ENCODE peak calls at places on chromosomes 11 and 22, in eight cellular contexts. S is stimulated activated CD8-positive, alpha-beta memory T cell treated with anti-CD3 and anti-CD28 coated beads, Interleukin-2, amount 100 ng/mL, for 1 hour; K is EH; Y is HL-60; C is DMS79; F is LoVo; N is stimulated activated CD4-positive, alpha-beta T cell treated with anti-CD3 and anti-CD28 coated beads, Interleukin-4, amount 100 ng/mL, for 24 hours; I is AG08395. Z is an unnamed sample.

GRCh38 chr22:22085702-22086500 is 103.3 kb upstream of the TOP3B start:
- DNase-seq in S (no peak), Y (no peak), C (no peak), K (peak), F (peak), I (peak), N (no peak), Z (no peak)

GRCh38 chr22:23220485-23221350 is 40.4 kb downstream of the BCR start:
- DNase-seq in K (peak), N (no peak), F (no peak), I (peak), S (no peak), C (no peak), Y (peak), Z (no peak)

GRCh38 chr11:77654770-77655434 is 17.3 kb upstream of the CLNS1A start:
- DNase-seq in K (peak), Y (no peak), I (no peak), N (no peak), F (no peak), S (no peak), C (no peak), Z (no peak)

GRCh38 chr11:109423114-109423859 is 1.3 kb downstream of the C11orf87 start:
- DNase-seq in K (peak), C (peak), I (peak), F (no peak), N (no peak), Y (no peak), S (no peak), Z (no peak)

GRCh38 chr11:1645357-1645821 is 15.8 kb downstream of the KRTAP5-5 start:
- DNase-seq in C (no peak), N (no peak), I (no peak), K (no peak), S (no peak), Y (no peak), F (no peak), Z (no peak)

GRCh38 chr11:120952503-120953229 is 71.2 kb upstream of the TBCEL start:
- DNase-seq in C (peak), N (peak), S (peak), K (peak), Y (peak), F (peak), I (peak), Z (peak)

GRCh38 chr11:77677138-77677537 is 39.5 kb upstream of the CLNS1A start:
- DNase-seq in N (no peak), K (peak), C (no peak), S (no peak), Y (no peak), I (no peak), F (no peak), Z (no peak)

GRCh38 chr22:49540084-49540483 is 287.6 kb downstream of the BRD1 start:
- DNase-seq in F (no peak), Y (no peak), K (no peak), C (no peak), N (no peak), S (no peak), I (no peak), Z (no peak)

GRCh38 chr22:27518583-27519437 is 282.7 kb downstream of the MN1 start:
- DNase-seq in K (peak), F (no peak), N (no peak), Y (no peak), S (no peak), I (no peak), C (no peak), Z (no peak)

GRCh38 chr22:33020721-33021120 is 37.5 kb downstream of the SYN3 start:
- DNase-seq in S (no peak), C (no peak), F (no peak), I (no peak), K (no peak), Y (no peak), N (no peak), Z (no peak)

GRCh38 chr11:64415996-64416728 is 57.2 kb downstream of the RPS6KA4 start:
- DNase-seq in S (no peak), N (no peak), I (no peak), K (no peak), C (no peak), Y (no peak), F (no peak), Z (no peak)

GRCh38 chr11:15038963-15039362 is 34.4 kb upstream of the CALCB start:
- DNase-seq in Y (no peak), I (peak), S (no peak), C (no peak), K (peak), F (peak), N (no peak), Z (no peak)

GRCh38 chr11:103433380-103433779 is 324.2 kb downstream of the DYNC2H1 start:
- DNase-seq in Y (no peak), N (no peak), F (no peak), K (peak), I (peak), C (no peak), S (no peak), Z (peak)

GRCh38 chr11:122954455-122954854 is 27.2 kb downstream of the BSX start:
- DNase-seq in I (no peak), N (no peak), C (no peak), Y (no peak), F (no peak), S (no peak), K (no peak), Z (no peak)

GRCh38 chr22:44884968-44885805 is 124.6 kb downstream of the PHF21B start:
- DNase-seq in Y (no peak), C (no peak), K (no peak), I (no peak), S (no peak), N (no peak), F (peak), Z (no peak)

GRCh38 chr11:84420261-84420660 is 1134.1 kb upstream of the CCDC90B start:
- DNase-seq in Y (no peak), N (no peak), C (no peak), I (no peak), S (no peak), F (no peak), K (no peak), Z (peak)

GRCh38 chr11:100622404-100622803 is 64.7 kb upstream of the ARHGAP42 start:
- DNase-seq in S (no peak), F (no peak), I (no peak), N (no peak), Y (no peak), C (no peak), K (no peak), Z (no peak)

GRCh38 chr11:35990816-35991215 is 47.0 kb downstream of the LDLRAD3 start:
- DNase-seq in Y (no peak), I (no peak), C (no peak), K (no peak), N (no peak), F (no peak), S (no peak), Z (no peak)

GRCh38 chr11:105579111-105579510 is 30.8 kb upstream of the GRIA4 start:
- DNase-seq in Y (no peak), S (no peak), K (no peak), N (no peak), I (no peak), F (no peak), C (no peak), Z (no peak)

GRCh38 chr11:74636633-74637184 is 44.3 kb downstream of the POLD3 start:
- DNase-seq in F (peak), K (peak), I (peak), Y (peak), S (no peak), C (no peak), N (no peak), Z (peak)

GRCh38 chr22:18063311-18063710 is 14.5 kb upstream of the PEX26 start:
- DNase-seq in F (no peak), K (peak), Y (no peak), I (no peak), S (no peak), C (no peak), N (no peak), Z (no peak)

GRCh38 chr22:42695294-42695693 is 25.4 kb downstream of the A4GALT start:
- DNase-seq in I (no peak), Y (no peak), N (no peak), S (no peak), F (no peak), C (no peak), K (no peak), Z (no peak)

GRCh38 chr11:87036756-87037449 is 831 bp upstream of the TMEM135 start:
- DNase-seq in C (no peak), K (no peak), Y (no peak), F (no peak), I (no peak), S (no peak), N (no peak), Z (no peak)

GRCh38 chr11:9459573-9460321 is 1.1 kb upstream of the ZNF143 start:
- DNase-seq in Y (peak), K (peak), S (no peak), I (peak), F (no peak), C (peak), N (peak), Z (peak)

GRCh38 chr22:31107206-31108118 is at the start of gene SELENOM:
- DNase-seq in S (peak), F (peak), I (peak), N (peak), C (no peak), K (peak), Y (peak), Z (peak)

GRCh38 chr11:124863826-124864165 is 1.4 kb upstream of the ROBO3 start:
- DNase-seq in K (no peak), I (no peak), C (no peak), Y (no peak), S (no peak), F (no peak), N (no peak), Z (no peak)

GRCh38 chr11:111531687-111532364 is 8.7 kb upstream of the LAYN start:
- DNase-seq in N (peak), F (peak), S (no peak), K (peak), C (no peak), Y (peak), I (peak), Z (no peak)

GRCh38 chr11:34002420-34002819 is 49.1 kb upstream of the CAPRIN1 start:
- DNase-seq in S (no peak), Y (no peak), C (no peak), N (no peak), K (no peak), I (no peak), F (no peak), Z (no peak)

GRCh38 chr11:93541884-93542752 is 1.1 kb downstream of the SMCO4 start:
- DNase-seq in F (peak), N (peak), I (peak), S (no peak), Y (peak), K (peak), C (peak), Z (peak)

GRCh38 chr11:82890941-82891340 is 9.3 kb downstream of the PRCP start:
- DNase-seq in I (no peak), C (no peak), F (no peak), N (no peak), Y (peak), S (no peak), K (no peak), Z (no peak)

GRCh38 chr11:72821920-72822799 is 7.9 kb downstream of the ATG16L2 start:
- DNase-seq in Y (no peak), C (peak), K (peak), I (peak), N (peak), S (peak), F (peak), Z (no peak)

GRCh38 chr11:15941206-15941770 is 415.1 kb downstream of the SOX6 start:
- DNase-seq in S (no peak), F (no peak), I (peak), Y (no peak), K (peak), N (no peak), C (no peak), Z (no peak)